ENCODE peak calls at places on chromosomes 3 and 15, in seven cellular contexts. Q is nephron progenitor cell, G is left ventricle myocardium inferior, U is MM.1S, Y is GM12865, E is glutamatergic neuron, J is AG10803. A is an unnamed sample.

GRCh38 chr3:71262368-71263265 is 320.9 kb downstream of the FOXP1 start:
- DNase-seq in Q (no peak), G (no peak), U (peak; percentile 35), Y (no peak), E (no peak), J (no peak), A (no peak)

GRCh38 chr3:10757021-10757820 is 58.8 kb upstream of the SLC6A11 start:
- DNase-seq in Q (no peak), G (no peak), U (no peak), Y (no peak), E (no peak), J (peak; percentile 1), A (no peak)

GRCh38 chr3:132325103-132325606 is 7.9 kb downstream of the ACP3 start:
- DNase-seq in Q (no peak), G (no peak), U (no peak), Y (peak; percentile 4), E (no peak), J (no peak), A (no peak)

GRCh38 chr15:67547836-67548531 is 5.5 kb downstream of the MAP2K5 start:
- DNase-seq in Q (no peak), G (no peak), U (no peak), Y (no peak), E (no peak), J (peak; percentile 41), A (no peak)

GRCh38 chr15:90419202-90419601 is 31.2 kb downstream of the IQGAP1 start:
- DNase-seq in Q (no peak), G (no peak), U (no peak), Y (peak; percentile 24), E (no peak), J (no peak), A (no peak)

GRCh38 chr15:62482715-62483429 is 317.8 kb upstream of the C2CD4B start:
- DNase-seq in Q (peak; percentile 17), G (no peak), U (peak; percentile 8), Y (peak; percentile 85), E (peak; percentile 27), J (peak; percentile 69), A (peak; percentile 22)

GRCh38 chr15:67832031-67832551 is 6.8 kb downstream of the SKOR1 start:
- DNase-seq in Q (no peak), G (no peak), U (no peak), Y (peak; percentile 34), E (no peak), J (peak; percentile 24), A (no peak)

GRCh38 chr3:127929818-127930217 is 14.8 kb downstream of the KBTBD12 start:
- DNase-seq in Q (no peak), G (no peak), U (no peak), Y (no peak), E (no peak), J (no peak), A (no peak)

GRCh38 chr3:114827495-114827894 is 319.6 kb downstream of the ZBTB20 start:
- DNase-seq in Q (no peak), G (no peak), U (peak; percentile 69), Y (peak; percentile 71), E (no peak), J (peak; percentile 57), A (peak; percentile 5)

GRCh38 chr3:167887096-167887495 is 151.6 kb downstream of the SERPINI1 start:
- DNase-seq in Q (no peak), G (no peak), U (no peak), Y (no peak), E (no peak), J (peak; percentile 39), A (no peak)

GRCh38 chr15:56980474-56980873 is 62.0 kb downstream of the TCF12 start:
- DNase-seq in Q (no peak), G (no peak), U (no peak), Y (no peak), E (no peak), J (no peak), A (no peak)

GRCh38 chr15:70589221-70589620 is 174.1 kb downstream of the UACA start:
- DNase-seq in Q (no peak), G (no peak), U (no peak), Y (no peak), E (no peak), J (peak; percentile 96), A (no peak)

GRCh38 chr3:14839236-14839635 is 20.5 kb downstream of the FGD5 start:
- DNase-seq in Q (no peak), G (no peak), U (no peak), Y (peak; percentile 35), E (no peak), J (no peak), A (no peak)

GRCh38 chr3:31848163-31848848 is 132.8 kb downstream of the OSBPL10 start:
- DNase-seq in Q (no peak), G (no peak), U (no peak), Y (no peak), E (no peak), J (no peak), A (no peak)

GRCh38 chr3:15083190-15083700 is 15.7 kb downstream of the RBSN start:
- DNase-seq in Q (no peak), G (no peak), U (no peak), Y (no peak), E (no peak), J (no peak), A (no peak)

GRCh38 chr3:156918746-156919145 is 92.6 kb downstream of the LEKR1 start:
- DNase-seq in Q (no peak), G (no peak), U (no peak), Y (no peak), E (no peak), J (no peak), A (no peak)

GRCh38 chr15:92903588-92903955 is 3.4 kb downstream of the CHD2 start:
- DNase-seq in Q (no peak), G (no peak), U (peak; percentile 22), Y (no peak), E (no peak), J (no peak), A (no peak)

GRCh38 chr3:173465112-173465511 is 67.6 kb downstream of the NLGN1 start:
- DNase-seq in Q (no peak), G (no peak), U (no peak), Y (no peak), E (no peak), J (peak; percentile 63), A (no peak)

GRCh38 chr3:105844713-105845112 is 24.1 kb downstream of the CBLB start:
- DNase-seq in Q (no peak), G (no peak), U (no peak), Y (no peak), E (no peak), J (no peak), A (no peak)

GRCh38 chr15:57741089-57741488 is 34.6 kb downstream of the POLR2M start:
- DNase-seq in Q (no peak), G (no peak), U (no peak), Y (no peak), E (no peak), J (no peak), A (no peak)

GRCh38 chr15:79004336-79004735 is 59.5 kb upstream of the CTSH start:
- DNase-seq in Q (no peak), G (no peak), U (no peak), Y (peak; percentile 88), E (no peak), J (peak; percentile 59), A (no peak)

GRCh38 chr3:124266517-124266916 is 274.6 kb upstream of the ROPN1 start:
- DNase-seq in Q (no peak), G (no peak), U (no peak), Y (no peak), E (no peak), J (no peak), A (peak; percentile 41)

GRCh38 chr3:55765398-55765797 is 278.3 kb upstream of the WNT5A start:
- DNase-seq in Q (no peak), G (no peak), U (no peak), Y (no peak), E (no peak), J (no peak), A (no peak)

DNA sequence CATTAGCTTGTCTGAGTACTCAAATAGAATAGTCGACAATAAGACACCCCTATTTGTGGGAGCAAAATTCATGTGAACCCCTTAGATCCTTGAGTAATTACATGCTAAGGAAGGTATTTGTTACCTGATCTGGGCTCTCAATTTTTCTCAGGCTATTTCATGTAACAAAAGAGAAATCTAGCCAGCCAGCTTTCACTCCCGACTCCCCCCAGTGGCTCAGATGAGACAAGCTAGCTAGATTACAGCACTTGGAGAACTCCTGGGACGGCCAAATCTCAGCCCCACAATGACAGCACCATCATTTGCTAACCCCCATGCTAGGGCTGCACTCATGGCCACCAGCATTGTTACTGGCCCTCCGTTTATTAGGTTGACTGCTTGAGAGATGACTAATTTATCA is 41.3 kb downstream of the GLDN start:
- DNase-seq in Q (peak; percentile 51), G (no peak), U (peak; percentile 49), Y (peak; percentile 41), E (peak; percentile 67), J (peak; percentile 43), A (peak; percentile 38)
- TF ChIP-seq CTCF in Q (peak; percentile 45), G (peak; percentile 54), U (peak; percentile 60), Y (peak; percentile 43), E (peak; percentile 63), J (peak; percentile 89), A (peak; percentile 67)

GRCh38 chr3:133412511-133413165 is 12.8 kb downstream of the BFSP2 start:
- DNase-seq in Q (no peak), G (no peak), U (no peak), Y (no peak), E (no peak), J (peak; percentile 67), A (no peak)

GRCh38 chr3:133410191-133410892 is 10.5 kb downstream of the BFSP2 start:
- DNase-seq in Q (peak; percentile 18), G (no peak), U (no peak), Y (no peak), E (no peak), J (no peak), A (no peak)

GRCh38 chr3:133414021-133414392 is 14.2 kb downstream of the BFSP2 start:
- DNase-seq in Q (no peak), G (no peak), U (no peak), Y (no peak), E (no peak), J (no peak), A (no peak)

GRCh38 chr3:133408961-133409360 is 9.1 kb downstream of the BFSP2 start:
- DNase-seq in Q (no peak), G (no peak), U (no peak), Y (no peak), E (no peak), J (peak; percentile 87), A (no peak)

GRCh38 chr3:133413166-133414020 is 13.5 kb downstream of the BFSP2 start:
- DNase-seq in Q (no peak), G (no peak), U (no peak), Y (no peak), E (no peak), J (peak; percentile 37), A (no peak)
- TF ChIP-seq CTCF in Q (no peak), G (no peak), U (no peak), Y (no peak), E (no peak), J (no peak), A (no peak)

DNA sequence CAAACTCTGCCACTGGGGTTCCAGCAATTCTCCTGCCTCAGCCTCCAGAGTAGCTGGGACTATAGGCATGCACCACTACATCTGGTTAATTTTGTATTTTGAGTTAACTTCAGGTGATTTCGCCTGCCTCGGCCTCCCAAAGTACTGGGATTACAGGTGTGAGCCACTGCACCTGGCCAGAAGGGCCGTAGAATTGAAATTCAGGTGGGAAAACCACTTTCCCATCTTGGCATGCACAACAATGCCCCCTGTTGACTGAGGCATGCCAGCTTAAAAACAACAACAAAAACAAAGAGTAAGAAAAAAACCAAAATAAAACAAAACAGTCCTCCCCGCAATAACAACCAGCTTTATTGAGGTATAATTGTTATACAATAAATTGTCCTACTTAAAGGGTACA is 32.6 kb upstream of the RAB11A start:
- DNase-seq in Q (no peak), G (no peak), U (peak; percentile 12), Y (peak; percentile 45), E (no peak), J (no peak), A (no peak)
- TF ChIP-seq CTCF in Q (peak; percentile 9), G (no peak), U (peak; percentile 59), Y (peak; percentile 45), E (no peak), J (no peak), A (peak; percentile 26)

GRCh38 chr3:160643994-160644393 is 33.0 kb upstream of the ARL14 start:
- DNase-seq in Q (no peak), G (no peak), U (no peak), Y (peak; percentile 3), E (no peak), J (no peak), A (no peak)
- TF ChIP-seq CTCF in Q (peak; percentile 30), G (no peak), U (no peak), Y (no peak), E (peak; percentile 11), J (no peak), A (peak; percentile 38)

A was measured in neural crest cell.